ENCODE peak calls at places on chromosomes 2 and 18, in six cellular contexts. B, C, J, L, K and S are unnamed samples.

GRCh38 chr2:160207804-160208661 is 8.0 kb upstream of the ITGB6 start:
- DNase-seq in B (peak), C (peak), J (no peak), L (peak), K (peak), S (peak)

GRCh38 chr2:98134138-98134537 is 47.2 kb downstream of the VWA3B start:
- DNase-seq in B (no peak), C (no peak), J (no peak), L (peak), K (no peak), S (peak)

GRCh38 chr2:148756292-148756975 is 111.9 kb downstream of the EPC2 start:
- DNase-seq in B (peak), C (peak), J (no peak), L (no peak), K (no peak), S (peak)

GRCh38 chr2:151973901-151974199 is 125.0 kb downstream of the CACNB4 start:
- DNase-seq in B (peak), C (peak), J (no peak), L (no peak), K (no peak), S (peak)

GRCh38 chr2:144971937-144972336 is 452.0 kb upstream of the ZEB2 start:
- DNase-seq in B (no peak), C (no peak), J (no peak), L (no peak), K (no peak), S (no peak)

GRCh38 chr18:9422816-9423519 is 52.3 kb upstream of the RALBP1 start:
- DNase-seq in B (no peak), C (peak), J (no peak), L (no peak), K (no peak), S (no peak)

GRCh38 chr18:48290162-48290926 is 118.8 kb downstream of the ZBTB7C start:
- DNase-seq in B (no peak), C (peak), J (no peak), L (no peak), K (no peak), S (no peak)

GRCh38 chr18:3478262-3478978 is 28.4 kb downstream of the TGIF1 start:
- DNase-seq in B (peak), C (peak), J (no peak), L (no peak), K (no peak), S (peak)